ENCODE peak calls at places on chromosomes 4 and X, in nine cellular contexts. C is uterus, B is right lobe of liver, A is H54, K is heart left ventricle, T is spleen, I is H1, G is adrenal gland, F is ovary. M is an unnamed sample.

GRCh38 chr4:95209942-95210341 is 338.8 kb downstream of the UNC5C start:
- DNase-seq in A (no peak), T (no peak), K (no peak), C (no peak), B (no peak), F (no peak), I (no peak), G (no peak), M (no peak)

GRCh38 chr4:109072595-109072994 is 229.9 kb downstream of the COL25A1 start:
- DNase-seq in C (no peak), T (no peak), A (no peak), F (no peak), I (no peak), K (no peak), B (no peak), G (no peak), M (no peak)

GRCh38 chrX:2870650-2871049 is 41.9 kb downstream of the GYG2 start:
- DNase-seq in I (no peak), B (no peak), G (no peak), C (no peak), K (no peak), A (no peak), T (no peak), F (no peak), M (no peak)

GRCh38 chr4:71691416-71692073 is 92.3 kb downstream of the GC start:
- DNase-seq in B (no peak), G (no peak), I (no peak), T (no peak), C (no peak), K (no peak), A (no peak), F (no peak), M (no peak)

GRCh38 chrX:27132851-27133250 is 330.3 kb downstream of the PPP4R3C start:
- DNase-seq in K (no peak), I (no peak), A (no peak), G (no peak), B (no peak), C (no peak), F (no peak), T (no peak), M (no peak)

GRCh38 chr4:145960012-145960411 is 21.4 kb upstream of the ZNF827 start:
- DNase-seq in I (no peak), C (no peak), G (no peak), B (no peak), F (no peak), K (no peak), T (no peak), A (no peak), M (no peak)

GRCh38 chrX:123807825-123808416 is 51.9 kb upstream of the XIAP start:
- DNase-seq in F (no peak), K (no peak), T (no peak), G (no peak), I (no peak), A (no peak), B (no peak), C (no peak), M (no peak)

GRCh38 chrX:19624754-19625153 is 109.4 kb upstream of the MAP3K15 start:
- DNase-seq in G (no peak), C (no peak), A (no peak), T (no peak), I (no peak), F (no peak), K (no peak), B (no peak), M (no peak)

GRCh38 chr4:14095881-14096280 is 468.4 kb upstream of the BOD1L1 start:
- DNase-seq in C (no peak), F (no peak), B (no peak), T (no peak), A (no peak), G (no peak), I (no peak), K (no peak), M (no peak)

GRCh38 chr4:189597341-189597740 is 343.3 kb upstream of the FRG1 start:
- DNase-seq in A (no peak), I (no peak), K (no peak), C (no peak), F (no peak), B (no peak), T (no peak), G (no peak), M (no peak)

DNA sequence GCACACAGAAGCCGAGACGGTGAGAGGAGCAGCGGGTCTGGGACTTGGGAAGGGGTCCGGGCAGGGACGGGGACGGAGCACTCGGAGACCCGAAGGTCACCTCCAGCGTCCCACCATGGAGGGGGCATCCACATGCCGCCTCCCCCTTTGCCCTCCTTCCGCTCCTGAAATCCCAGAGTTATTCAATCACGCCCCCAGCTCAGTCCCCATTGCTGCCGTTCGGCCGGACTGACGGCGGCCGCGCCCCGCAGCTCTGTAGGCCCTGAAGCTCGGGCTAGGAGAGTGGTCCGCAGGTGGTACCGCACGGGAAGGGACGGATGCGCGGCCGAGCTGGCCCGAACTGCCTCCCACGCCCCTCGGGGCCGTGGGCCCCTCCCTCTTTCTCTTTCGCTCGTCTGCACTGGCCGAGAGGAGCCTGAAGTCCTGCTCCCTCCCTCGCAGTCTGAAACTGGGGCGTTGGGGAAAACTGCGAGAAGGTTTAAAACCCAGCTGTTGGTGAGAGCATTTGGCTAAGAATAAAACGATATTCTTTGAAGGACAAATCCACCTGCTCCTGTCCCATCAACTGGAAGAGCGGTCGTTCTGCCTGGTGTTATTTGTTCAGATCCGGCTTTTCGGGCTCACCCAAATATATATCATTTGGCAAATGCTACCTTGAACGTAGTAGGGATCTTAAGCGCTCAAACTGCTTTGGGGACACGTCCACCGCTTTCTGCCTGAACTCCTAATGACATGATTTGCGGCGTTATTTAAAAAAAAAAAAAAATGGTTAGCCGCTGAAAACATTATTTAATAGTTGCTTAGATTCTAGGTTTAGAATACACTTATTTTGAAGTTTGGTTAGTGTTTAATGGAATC is 719 bp downstream of the USO1 start:
- DNase-seq in K (peak; percentile 76), C (peak; percentile 73), G (peak; percentile 71), F (peak; percentile 76), I (peak; percentile 69), A (peak; percentile 12), T (peak; percentile 91), B (peak; percentile 79), M (peak; percentile 55)
- TF ChIP-seq POLR2A in K (no peak), C (no peak), G (no peak), F (no peak), I (peak; percentile 2), A (peak; percentile 55), T (no peak), B (no peak), M (peak; percentile 22)

GRCh38 chrX:42536286-42536685 is 241.7 kb downstream of the PPP1R2C start:
- DNase-seq in A (no peak), C (no peak), I (no peak), K (no peak), T (no peak), G (no peak), F (no peak), B (no peak), M (no peak)

GRCh38 chrX:42533761-42534160 is 244.2 kb downstream of the PPP1R2C start:
- DNase-seq in C (no peak), I (no peak), B (no peak), T (no peak), F (no peak), K (no peak), A (no peak), G (no peak), M (no peak)

GRCh38 chrX:42538405-42538804 is 239.6 kb downstream of the PPP1R2C start:
- DNase-seq in G (no peak), A (no peak), T (no peak), K (no peak), I (no peak), F (no peak), C (no peak), B (no peak), M (no peak)

GRCh38 chrX:42531431-42531830 is 246.5 kb downstream of the PPP1R2C start:
- DNase-seq in B (no peak), C (no peak), K (no peak), I (no peak), T (no peak), A (no peak), G (no peak), F (no peak), M (no peak)

GRCh38 chrX:42535233-42535632 is 242.7 kb downstream of the PPP1R2C start:
- DNase-seq in K (no peak), A (no peak), T (no peak), B (no peak), I (no peak), F (no peak), G (no peak), C (no peak), M (no peak)
- TF ChIP-seq POLR2A in K (no peak), A (no peak), T (no peak), B (no peak), I (no peak), F (no peak), G (no peak), C (no peak), M (no peak)

DNA sequence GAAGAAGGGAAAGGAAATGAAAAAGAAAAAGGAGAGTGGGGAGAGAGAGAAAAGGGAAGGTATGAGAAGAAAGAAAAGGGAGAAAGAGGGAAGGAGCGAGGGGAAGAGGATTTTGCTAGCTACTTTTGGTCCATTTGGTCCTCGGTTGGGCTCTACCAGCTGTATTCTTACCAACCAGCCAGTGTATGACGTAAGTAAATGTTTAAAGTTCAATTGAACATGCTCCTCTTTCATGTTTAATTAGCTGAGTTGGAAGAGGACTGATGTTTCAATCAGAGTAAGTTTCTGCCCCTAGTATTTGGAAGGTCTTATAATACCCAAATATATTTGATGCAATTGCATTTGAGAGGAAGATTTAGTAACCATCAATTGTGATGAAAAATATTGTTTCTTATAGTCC is 424.0 kb upstream of the CXorf51B start:
- DNase-seq in C (no peak), A (no peak), B (no peak), K (no peak), G (no peak), I (no peak), F (no peak), T (no peak), M (no peak)
- TF ChIP-seq POLR2A in C (no peak), A (no peak), B (no peak), K (no peak), G (no peak), I (no peak), F (no peak), T (no peak), M (no peak)

GRCh38 chr4:3510481-3510880 is 21.7 kb downstream of the LRPAP1 start:
- DNase-seq in I (no peak), K (no peak), G (no peak), B (no peak), A (no peak), F (no peak), C (no peak), T (no peak), M (no peak)
- TF ChIP-seq POLR2A in I (no peak), K (no peak), G (no peak), B (no peak), A (no peak), F (no peak), C (no peak), T (no peak), M (no peak)